ENCODE peak calls at places on chromosomes 5 and 9, in seven cellular contexts. R is testis, K is BJ, O is pancreas, A is uterus, M is PC-3, P is skeletal muscle cell. U is an unnamed sample.

GRCh38 chr5:149990518-149991376 is 9.7 kb downstream of the TIGD6 start:
- DNase-seq in R (peak), K (no peak), O (peak), A (peak), M (peak), P (peak), U (peak)

GRCh38 chr5:80967500-80968181 is 7.5 kb downstream of the RASGRF2 start:
- DNase-seq in R (peak), K (peak), O (no peak), A (peak), M (peak), P (peak), U (peak)

GRCh38 chr5:101390317-101390908 is 487.3 kb upstream of the ST8SIA4 start:
- DNase-seq in R (peak), K (peak), O (no peak), A (no peak), M (peak), P (peak), U (peak)

GRCh38 chr5:442335-443238 is at the start of gene EXOC3:
- DNase-seq in R (peak), K (no peak), O (peak), A (peak), M (peak), P (no peak), U (no peak)

GRCh38 chr5:36770125-36770524 is 106.4 kb upstream of the NIPBL start:
- DNase-seq in R (no peak), K (no peak), O (no peak), A (no peak), M (no peak), P (no peak), U (no peak)

GRCh38 chr9:104815851-104816565 is 52.1 kb downstream of the NIPSNAP3B start:
- DNase-seq in R (no peak), K (no peak), O (no peak), A (no peak), M (no peak), P (no peak), U (no peak)

GRCh38 chr9:136424750-136425362 is 14.4 kb downstream of the PMPCA start:
- DNase-seq in R (no peak), K (no peak), O (no peak), A (no peak), M (no peak), P (no peak), U (no peak)

GRCh38 chr5:124685404-124685930 is 61.0 kb downstream of the ZNF608 start:
- DNase-seq in R (no peak), K (no peak), O (no peak), A (no peak), M (no peak), P (no peak), U (no peak)

GRCh38 chr5:139810341-139811075 is 14.9 kb downstream of the PSD2 start:
- DNase-seq in R (no peak), K (no peak), O (no peak), A (no peak), M (no peak), P (no peak), U (no peak)

GRCh38 chr9:89400398-89401116 is 82.3 kb downstream of the SECISBP2 start:
- DNase-seq in R (no peak), K (no peak), O (no peak), A (no peak), M (no peak), P (no peak), U (no peak)

GRCh38 chr9:77649109-77649812 is 1.1 kb upstream of the GNA14 start:
- DNase-seq in R (no peak), K (no peak), O (no peak), A (no peak), M (peak), P (no peak), U (no peak)

GRCh38 chr5:87392170-87392569 is 20.6 kb downstream of the CCNH start:
- DNase-seq in R (no peak), K (no peak), O (no peak), A (no peak), M (no peak), P (no peak), U (no peak)

GRCh38 chr5:66595877-66596790 is at the start of gene MAST4:
- DNase-seq in R (peak), K (peak), O (peak), A (peak), M (peak), P (peak), U (peak)

GRCh38 chr9:135152608-135153337 is 65.3 kb downstream of the OLFM1 start:
- DNase-seq in R (no peak), K (no peak), O (no peak), A (no peak), M (no peak), P (no peak), U (no peak)

GRCh38 chr9:72858089-72858912 is 94.6 kb downstream of the ALDH1A1 start:
- DNase-seq in R (peak), K (no peak), O (peak), A (no peak), M (no peak), P (no peak), U (no peak)

GRCh38 chr9:88524911-88525310 is 10.1 kb upstream of the NXNL2 start:
- DNase-seq in R (no peak), K (no peak), O (no peak), A (no peak), M (no peak), P (no peak), U (no peak)

GRCh38 chr5:65086234-65086886 is 317.6 kb downstream of the CWC27 start:
- DNase-seq in R (no peak), K (no peak), O (no peak), A (no peak), M (peak), P (no peak), U (no peak)

GRCh38 chr5:145689235-145689634 is 145.9 kb downstream of the PRELID2 start:
- DNase-seq in R (no peak), K (no peak), O (no peak), A (no peak), M (no peak), P (no peak), U (no peak)

GRCh38 chr5:1737790-1738405 is 61.7 kb downstream of the MRPL36 start:
- DNase-seq in R (no peak), K (no peak), O (no peak), A (no peak), M (peak), P (no peak), U (no peak)

GRCh38 chr9:126588491-126589168 is 25.1 kb upstream of the LMX1B start:
- DNase-seq in R (no peak), K (no peak), O (no peak), A (no peak), M (no peak), P (no peak), U (no peak)

GRCh38 chr9:128587453-128587852 is 35.1 kb downstream of the SPTAN1 start:
- DNase-seq in R (no peak), K (no peak), O (no peak), A (no peak), M (no peak), P (no peak), U (no peak)

GRCh38 chr5:138229387-138229786 is 16.3 kb upstream of the CDC23 start:
- DNase-seq in R (no peak), K (no peak), O (no peak), A (no peak), M (no peak), P (no peak), U (no peak)

GRCh38 chr9:137365552-137366444 is 57.2 kb downstream of the EXD3 start:
- DNase-seq in R (no peak), K (no peak), O (peak), A (peak), M (no peak), P (no peak), U (no peak)

GRCh38 chr5:175750476-175751080 is 92.7 kb downstream of the HRH2 start:
- DNase-seq in R (no peak), K (no peak), O (no peak), A (no peak), M (no peak), P (no peak), U (no peak)

GRCh38 chr9:137136261-137136925 is 2.6 kb upstream of the GRIN1 start:
- DNase-seq in R (no peak), K (no peak), O (no peak), A (no peak), M (no peak), P (no peak), U (no peak)

GRCh38 chr9:89226076-89226475 is 47.5 kb upstream of the SHC3 start:
- DNase-seq in R (peak), K (no peak), O (no peak), A (peak), M (no peak), P (no peak), U (peak)

GRCh38 chr9:84671651-84672467 is 2.3 kb downstream of the NTRK2 start:
- DNase-seq in R (no peak), K (no peak), O (no peak), A (no peak), M (no peak), P (no peak), U (no peak)

GRCh38 chr5:172399336-172399735 is 55.0 kb downstream of the SH3PXD2B start:
- DNase-seq in R (no peak), K (no peak), O (no peak), A (no peak), M (no peak), P (no peak), U (no peak)

GRCh38 chr9:567128-567745 is 274.3 kb upstream of the DMRT1 start:
- DNase-seq in R (no peak), K (no peak), O (no peak), A (no peak), M (no peak), P (no peak), U (no peak)

GRCh38 chr9:70601000-70601929 is 186.8 kb upstream of the KLF9 start:
- DNase-seq in R (peak), K (peak), O (peak), A (peak), M (peak), P (peak), U (peak)

GRCh38 chr5:93604119-93604963 is 21.3 kb downstream of the NR2F1 start:
- DNase-seq in R (no peak), K (no peak), O (no peak), A (no peak), M (no peak), P (no peak), U (no peak)

GRCh38 chr9:22483528-22484060 is 37.0 kb downstream of the DMRTA1 start:
- DNase-seq in R (no peak), K (no peak), O (no peak), A (no peak), M (no peak), P (no peak), U (no peak)
- H3K4me3 ChIP-seq in R (no peak), K (no peak), O (no peak), A (no peak), M (no peak), P (no peak), U (no peak)

GRCh38 chr5:120552638-120553037 is 88.5 kb downstream of the PRR16 start:
- DNase-seq in R (no peak), K (no peak), O (no peak), A (no peak), M (peak), P (no peak), U (peak)
- H3K4me3 ChIP-seq in R (no peak), K (no peak), O (no peak), A (no peak), M (no peak), P (no peak), U (no peak)

GRCh38 chr5:78972654-78973428 is 12.3 kb downstream of the ARSB start:
- DNase-seq in R (peak), K (no peak), O (no peak), A (peak), M (peak), P (peak), U (peak)
- H3K4me3 ChIP-seq in R (no peak), K (no peak), O (no peak), A (no peak), M (no peak), P (no peak), U (no peak)

GRCh38 chr5:73900566-73900965 is 274.6 kb downstream of the ARHGEF28 start:
- DNase-seq in R (no peak), K (no peak), O (no peak), A (no peak), M (no peak), P (no peak), U (no peak)
- H3K4me3 ChIP-seq in R (no peak), K (no peak), O (no peak), A (no peak), M (no peak), P (no peak), U (no peak)

DNA sequence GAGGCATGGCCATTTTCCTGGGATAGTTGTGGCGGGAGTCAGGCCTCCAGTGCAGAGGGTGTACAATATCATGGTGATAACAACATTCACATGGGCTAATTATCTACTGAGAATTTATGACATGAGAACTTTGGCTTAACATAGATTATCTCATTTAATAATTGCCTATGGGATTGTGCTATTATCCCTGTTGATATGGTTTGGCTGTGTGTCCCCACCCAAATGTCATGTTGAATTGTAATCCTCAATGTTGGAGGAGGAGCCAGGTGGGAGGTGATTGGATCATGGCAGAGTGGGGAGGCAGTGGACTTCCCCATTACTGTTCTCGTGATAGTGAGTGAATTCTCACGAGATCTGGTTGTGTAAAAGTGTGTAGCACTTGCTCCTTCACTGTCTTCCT is 186.3 kb downstream of the TRIM32 start:
- DNase-seq in R (no peak), K (no peak), O (no peak), A (no peak), M (no peak), P (no peak), U (no peak)
- H3K4me3 ChIP-seq in R (no peak), K (no peak), O (no peak), A (no peak), M (no peak), P (no peak), U (no peak)

GRCh38 chr9:16352791-16353401 is 517.6 kb downstream of the BNC2 start:
- DNase-seq in R (peak), K (no peak), O (no peak), A (no peak), M (peak), P (no peak), U (no peak)
- H3K4me3 ChIP-seq in R (no peak), K (no peak), O (no peak), A (no peak), M (no peak), P (no peak), U (no peak)

DNA sequence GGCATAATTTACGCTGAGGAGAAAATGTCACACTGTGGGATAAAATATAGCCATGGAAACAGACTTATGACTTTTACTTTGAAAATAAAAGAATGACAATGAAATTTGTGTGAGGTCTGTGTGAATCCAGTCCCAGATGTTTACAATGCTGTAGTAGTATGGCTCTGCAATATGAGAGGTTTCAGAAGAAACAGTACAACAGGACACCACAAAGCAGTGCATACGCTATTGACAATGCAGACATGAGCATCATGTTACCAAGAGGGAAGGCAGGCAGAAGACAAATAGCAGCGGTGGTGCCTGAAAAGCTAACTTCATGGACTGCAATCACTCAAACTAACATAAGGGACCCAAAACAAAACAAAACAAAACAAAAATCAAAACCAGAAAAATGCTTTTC is 1.8 kb downstream of the FGF10 start:
- DNase-seq in R (peak), K (no peak), O (peak), A (no peak), M (no peak), P (no peak), U (no peak)
- H3K4me3 ChIP-seq in R (peak), K (no peak), O (peak), A (peak), M (no peak), P (no peak), U (no peak)

GRCh38 chr9:130913599-130914416 is 17.2 kb upstream of the QRFP start:
- DNase-seq in R (no peak), K (no peak), O (no peak), A (no peak), M (no peak), P (no peak), U (no peak)
- H3K4me3 ChIP-seq in R (no peak), K (no peak), O (no peak), A (no peak), M (peak), P (no peak), U (no peak)